ENCODE peak calls at places on chromosomes 12 and 14, in seven cellular contexts. H, E, Y, X, F, N and K are unnamed samples. For H3K9me3, the result is how much of the 10 kb centered on the place peaks cover.

GRCh38 chr14:53509845-53510244 is 356.7 kb upstream of the DDHD1 start:
- DNase-seq in H (no peak), E (peak), Y (no peak), X (no peak), F (no peak), N (peak), K (no peak)

GRCh38 chr14:41642402-41643195 is 35.9 kb downstream of the LRFN5 start:
- DNase-seq in H (no peak), E (no peak), Y (no peak), X (no peak), F (no peak), N (no peak), K (no peak)

GRCh38 chr12:69510176-69510827 is 40.1 kb downstream of the FRS2 start:
- DNase-seq in H (no peak), E (no peak), Y (peak), X (no peak), F (no peak), N (no peak), K (no peak)

GRCh38 chr12:88044035-88044434 is 14.8 kb upstream of the C12orf50 start:
- DNase-seq in H (no peak), E (no peak), Y (no peak), X (no peak), F (no peak), N (no peak), K (no peak)

GRCh38 chr12:118103231-118103600 is 595 bp downstream of the VSIG10 start:
- DNase-seq in H (peak), E (no peak), Y (no peak), X (peak), F (peak), N (no peak), K (peak)

GRCh38 chr12:62758216-62758615 is 176.7 kb downstream of the PPM1H start:
- DNase-seq in H (no peak), E (no peak), Y (no peak), X (peak), F (no peak), N (peak), K (no peak)

GRCh38 chr14:84857571-84857970 is 672.4 kb upstream of the FLRT2 start:
- DNase-seq in H (no peak), E (no peak), Y (no peak), X (no peak), F (no peak), N (no peak), K (no peak)

GRCh38 chr14:30443368-30444007 is 115.5 kb upstream of the G2E3 start:
- DNase-seq in H (no peak), E (no peak), Y (no peak), X (peak), F (no peak), N (no peak), K (no peak)

GRCh38 chr12:6333029-6333428 is 8.8 kb downstream of the TNFRSF1A start:
- DNase-seq in H (no peak), E (no peak), Y (no peak), X (peak), F (no peak), N (no peak), K (peak)

GRCh38 chr12:98456583-98457573 is 58.5 kb upstream of the TMPO start:
- DNase-seq in H (peak), E (peak), Y (peak), X (peak), F (no peak), N (peak), K (peak)

GRCh38 chr14:101111620-101112290 is 208.2 kb upstream of the RTL1 start:
- DNase-seq in H (no peak), E (peak), Y (peak), X (no peak), F (no peak), N (no peak), K (no peak)

GRCh38 chr14:104678346-104678745 is 11.1 kb upstream of the INF2 start:
- DNase-seq in H (no peak), E (no peak), Y (no peak), X (no peak), F (no peak), N (no peak), K (no peak)

GRCh38 chr12:104309446-104309993 is 6.0 kb downstream of the EID3 start:
- DNase-seq in H (no peak), E (no peak), Y (no peak), X (no peak), F (no peak), N (no peak), K (no peak)

GRCh38 chr12:92861381-92861780 is 67.7 kb downstream of the EEA1 start:
- DNase-seq in H (no peak), E (no peak), Y (no peak), X (no peak), F (no peak), N (no peak), K (no peak)

GRCh38 chr14:63388766-63389431 is 70.2 kb upstream of the GPHB5 start:
- DNase-seq in H (peak), E (peak), Y (peak), X (peak), F (peak), N (peak), K (peak)

GRCh38 chr12:6327159-6327558 is 14.7 kb downstream of the TNFRSF1A start:
- DNase-seq in H (no peak), E (no peak), Y (no peak), X (no peak), F (no peak), N (no peak), K (no peak)

GRCh38 chr14:93736378-93737014 is 51.8 kb downstream of the PRIMA1 start:
- DNase-seq in H (no peak), E (no peak), Y (peak), X (no peak), F (no peak), N (no peak), K (no peak)

GRCh38 chr12:121712462-121713256 is at the start of gene TMEM120B:
- DNase-seq in H (peak), E (peak), Y (peak), X (peak), F (peak), N (peak), K (peak)

GRCh38 chr14:52015411-52016030 is 26.2 kb downstream of the RTRAF start:
- DNase-seq in H (no peak), E (no peak), Y (peak), X (peak), F (no peak), N (peak), K (peak)

GRCh38 chr12:34401659-34402227 is 379.4 kb downstream of the ALG10 start:
- DNase-seq in H (peak), E (peak), Y (peak), X (no peak), F (no peak), N (no peak), K (no peak)

GRCh38 chr14:23626946-23627345 is 9.2 kb upstream of the DHRS2 start:
- DNase-seq in H (no peak), E (no peak), Y (no peak), X (no peak), F (no peak), N (no peak), K (no peak)
- H3K9me3 ChIP-seq in H (under half), E (under half), Y (under half), X (under half), F (under half), N (under half), K (under half)

GRCh38 chr14:59275668-59276067 is 87.2 kb downstream of the DAAM1 start:
- DNase-seq in H (no peak), E (no peak), Y (no peak), X (peak), F (no peak), N (no peak), K (no peak)
- H3K9me3 ChIP-seq in H (under half), E (under half), Y (under half), X (under half), F (under half), N (under half), K (under half)

GRCh38 chr12:126114420-126114819 is 1049.2 kb downstream of the AACS start:
- DNase-seq in H (no peak), E (no peak), Y (no peak), X (no peak), F (no peak), N (no peak), K (no peak)

GRCh38 chr12:126112141-126112540 is 1046.9 kb downstream of the AACS start:
- DNase-seq in H (no peak), E (no peak), Y (no peak), X (no peak), F (no peak), N (no peak), K (no peak)

GRCh38 chr12:126112849-126113248 is 1047.6 kb downstream of the AACS start:
- DNase-seq in H (no peak), E (no peak), Y (no peak), X (no peak), F (no peak), N (no peak), K (no peak)

GRCh38 chr12:126117502-126117901 is 1052.3 kb downstream of the AACS start:
- DNase-seq in H (no peak), E (no peak), Y (no peak), X (no peak), F (no peak), N (no peak), K (no peak)
- H3K9me3 ChIP-seq in H (under half), E (under half), Y (under half), X (under half), F (under half), N (under half), K (under half)

DNA sequence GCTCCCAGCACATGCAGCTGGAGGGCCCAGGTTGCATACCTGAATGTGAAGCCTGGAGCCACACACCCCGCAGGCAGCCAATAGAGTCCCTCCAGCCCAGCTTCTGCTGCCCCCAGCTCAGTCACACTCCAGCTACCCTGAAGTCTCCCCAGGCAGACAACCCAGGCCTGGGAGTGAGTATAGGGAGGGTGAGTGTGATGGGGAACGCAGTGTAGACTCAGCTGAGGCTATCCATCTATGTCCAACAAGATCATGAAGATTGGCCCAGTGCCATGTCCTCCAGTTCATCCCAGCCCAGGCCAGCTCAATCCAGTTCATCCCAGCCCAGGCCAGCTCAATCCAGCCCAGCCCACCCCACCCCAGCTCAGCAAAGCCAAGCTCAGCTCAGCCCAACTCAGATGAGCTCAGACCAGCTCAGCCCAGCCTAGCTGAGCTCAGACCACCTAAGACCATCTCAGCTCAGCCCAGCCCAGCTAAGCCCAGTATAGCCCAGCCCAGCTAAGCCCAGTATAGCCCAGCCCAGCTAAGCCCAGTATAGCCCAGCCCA is 330.4 kb downstream of the TMEM121 start:
- DNase-seq in H (peak), E (peak), Y (no peak), X (no peak), F (no peak), N (no peak), K (no peak)
- H3K9me3 ChIP-seq in H (under half), E (under half), Y (under half), X (under half), F (under half), N (under half), K (under half)

DNA sequence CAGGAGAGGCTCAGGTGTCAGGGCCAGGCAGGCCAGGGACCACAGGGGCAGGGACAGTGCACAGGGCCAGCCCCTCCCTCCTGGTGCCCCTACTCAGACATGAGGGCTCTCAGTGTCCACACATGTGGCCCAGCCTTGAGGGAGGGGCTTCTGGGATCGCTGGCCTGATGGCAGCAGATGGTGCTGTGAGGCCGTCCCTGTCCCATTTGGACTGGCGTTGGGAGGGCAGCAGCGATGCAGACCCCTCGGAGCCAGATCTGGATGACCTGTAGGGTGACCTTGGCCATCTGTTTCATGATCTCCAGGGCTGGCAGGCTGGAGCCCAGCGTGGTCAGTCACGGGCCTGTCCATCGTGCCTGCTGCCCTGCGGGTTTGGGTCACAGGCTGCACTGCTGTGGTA is 377.6 kb downstream of the TMEM121 start:
- DNase-seq in H (no peak), E (no peak), Y (no peak), X (no peak), F (no peak), N (no peak), K (no peak)
- H3K9me3 ChIP-seq in H (under half), E (under half), Y (under half), X (under half), F (under half), N (under half), K (under half)

GRCh38 chr12:14408208-14408607 is 42.7 kb downstream of the ATF7IP start:
- DNase-seq in H (no peak), E (no peak), Y (no peak), X (no peak), F (peak), N (no peak), K (no peak)
- H3K9me3 ChIP-seq in H (under half), E (under half), Y (under half), X (under half), F (under half), N (under half), K (under half)

DNA sequence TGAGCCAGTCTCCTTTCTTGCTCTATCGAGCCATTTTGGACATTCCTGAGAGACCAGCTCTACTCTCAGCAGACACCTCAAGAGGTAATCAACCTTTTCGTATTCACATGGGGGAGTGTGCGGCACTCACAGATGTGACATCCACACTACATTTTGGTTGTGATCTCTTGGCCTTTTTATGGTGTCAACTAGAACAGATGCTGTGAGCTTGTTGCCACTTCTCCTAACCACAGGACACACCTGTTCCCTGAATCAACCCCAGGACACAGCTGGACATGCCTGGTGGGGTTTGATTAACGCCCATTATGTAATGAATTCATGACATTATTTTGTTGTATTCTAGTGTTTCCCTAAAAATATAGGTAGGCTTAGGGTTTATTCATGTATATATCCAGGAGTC is 1143.6 kb downstream of the TMEM121 start:
- DNase-seq in H (no peak), E (no peak), Y (no peak), X (no peak), F (no peak), N (no peak), K (no peak)
- H3K9me3 ChIP-seq in H (under half), E (under half), Y (under half), X (under half), F (under half), N (under half), K (under half)

DNA sequence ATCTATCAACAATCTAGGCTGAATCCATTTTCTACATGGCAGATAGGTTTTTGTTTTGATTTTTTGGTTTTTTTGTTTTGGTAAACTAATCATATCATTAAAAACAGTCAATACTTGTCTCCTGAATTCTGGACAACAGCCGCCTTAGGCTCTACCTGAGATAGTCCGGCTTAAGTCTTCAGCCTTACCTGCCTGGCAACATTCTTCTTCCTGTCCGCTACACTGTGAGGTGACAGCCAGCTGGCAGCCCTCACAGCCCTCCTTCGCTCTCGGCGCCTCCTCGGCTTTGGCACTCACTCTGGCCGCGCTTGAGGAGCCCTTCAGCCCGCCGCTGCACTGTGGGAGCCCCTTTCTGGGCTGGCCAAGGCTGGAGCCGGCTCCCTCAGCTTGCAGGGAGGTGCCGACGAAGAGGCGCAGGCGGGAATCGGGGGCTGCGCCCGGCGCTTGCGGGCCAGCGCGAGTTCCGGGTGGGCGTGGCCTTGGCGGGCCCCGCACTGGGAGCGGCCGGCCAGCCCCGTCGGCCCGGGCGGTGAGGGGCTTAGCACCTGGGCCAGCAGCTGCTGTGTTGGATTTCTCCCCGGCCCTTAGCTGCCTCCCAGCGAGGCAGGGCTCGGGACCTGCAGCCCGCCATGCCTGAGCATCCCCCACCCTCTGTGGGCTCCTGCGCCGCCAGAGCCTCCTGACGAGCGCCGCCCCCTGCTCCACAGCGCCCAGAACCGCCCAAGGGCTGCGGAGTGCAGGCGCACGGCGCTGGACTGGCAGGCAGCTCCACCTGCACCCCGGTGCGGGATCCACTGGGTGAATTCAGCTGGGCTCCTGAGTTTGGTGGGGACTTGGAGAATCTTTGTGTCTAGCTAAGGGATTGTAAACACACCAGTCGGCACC is 49.0 kb downstream of the MDGA2 start:
- DNase-seq in H (no peak), E (no peak), Y (no peak), X (no peak), F (no peak), N (no peak), K (no peak)
- H3K9me3 ChIP-seq in H (under half), E (under half), Y (under half), X (under half), F (under half), N (under half), K (under half)

GRCh38 chr12:24861751-24862575 is 86.9 kb downstream of the BCAT1 start:
- DNase-seq in H (no peak), E (no peak), Y (no peak), X (no peak), F (no peak), N (no peak), K (no peak)

GRCh38 chr12:24864796-24865125 is 84.1 kb downstream of the BCAT1 start:
- DNase-seq in H (no peak), E (no peak), Y (no peak), X (no peak), F (no peak), N (no peak), K (no peak)

GRCh38 chr12:24854908-24855307 is 94.0 kb downstream of the BCAT1 start:
- DNase-seq in H (no peak), E (no peak), Y (no peak), X (no peak), F (no peak), N (no peak), K (no peak)

GRCh38 chr12:24856541-24856940 is 92.4 kb downstream of the BCAT1 start:
- DNase-seq in H (no peak), E (no peak), Y (no peak), X (no peak), F (no peak), N (no peak), K (no peak)

DNA sequence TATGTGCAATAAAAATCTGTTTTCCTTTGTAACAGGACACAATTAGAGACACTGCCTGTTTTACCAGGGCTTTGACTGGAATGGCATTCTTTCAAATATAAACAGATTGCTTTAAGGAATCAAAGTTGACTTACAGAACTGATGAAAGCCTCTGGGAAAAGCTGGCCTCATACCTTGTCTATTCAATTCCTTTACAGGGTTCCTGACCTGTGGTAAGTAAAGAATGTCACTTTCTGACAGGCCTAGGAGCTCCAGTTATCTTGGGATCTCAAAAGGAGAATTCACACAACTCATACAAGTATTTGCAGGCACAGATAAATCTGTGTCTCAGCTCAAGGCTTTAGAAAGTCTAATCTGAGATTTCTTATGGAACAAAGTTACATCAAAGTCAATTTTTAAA is 88.4 kb downstream of the BCAT1 start:
- DNase-seq in H (no peak), E (no peak), Y (no peak), X (no peak), F (no peak), N (no peak), K (no peak)
- H3K9me3 ChIP-seq in H (under half), E (under half), Y (under half), X (under half), F (under half), N (under half), K (under half)